ENCODE peak calls at places on chromosome 20, in seven cellular contexts. One of them, this sample, is unnamed.
A peak's percentile ranks its signal among the peaks of the same experiment; 100 is the strongest.

GRCh38 chr20:21781446-21782075 is 76.1 kb downstream of the PAX1 start:
- DNase-seq in NB4: no peak
- DNase-seq in uterus: no peak
- DNase-seq in testis: no peak
- DNase-seq in esophagus squamous epithelium: no peak
- DNase-seq in heart left ventricle: no peak
- DNase-seq in esophagus muscularis mucosa: no peak
- DNase-seq in this sample: no peak

GRCh38 chr20:24648481-24648880 is 179.1 kb downstream of the SYNDIG1 start:
- DNase-seq in NB4: no peak
- DNase-seq in uterus: no peak
- DNase-seq in testis: no peak
- DNase-seq in esophagus squamous epithelium: no peak
- DNase-seq in heart left ventricle: peak; percentile 37
- DNase-seq in esophagus muscularis mucosa: no peak
- DNase-seq in this sample: peak; percentile 57

GRCh38 chr20:41047975-41048305 is 19.3 kb downstream of the TOP1 start:
- DNase-seq in NB4: peak; percentile 51
- DNase-seq in uterus: no peak
- DNase-seq in testis: no peak
- DNase-seq in esophagus squamous epithelium: no peak
- DNase-seq in heart left ventricle: no peak
- DNase-seq in esophagus muscularis mucosa: no peak
- DNase-seq in this sample: no peak

GRCh38 chr20:13009682-13010406 is 1.1 kb downstream of the SPTLC3 start:
- DNase-seq in NB4: peak; percentile 84
- DNase-seq in uterus: peak; percentile 49
- DNase-seq in testis: peak; percentile 46
- DNase-seq in esophagus squamous epithelium: no peak
- DNase-seq in heart left ventricle: no peak
- DNase-seq in esophagus muscularis mucosa: no peak
- DNase-seq in this sample: peak; percentile 51

GRCh38 chr20:13325033-13325432 is 104.0 kb downstream of the ISM1 start:
- DNase-seq in NB4: peak; percentile 47
- DNase-seq in uterus: no peak
- DNase-seq in testis: peak; percentile 28
- DNase-seq in esophagus squamous epithelium: no peak
- DNase-seq in heart left ventricle: no peak
- DNase-seq in esophagus muscularis mucosa: no peak
- DNase-seq in this sample: no peak

GRCh38 chr20:20360464-20360863 is 7.4 kb upstream of the INSM1 start:
- DNase-seq in NB4: peak; percentile 70
- DNase-seq in uterus: no peak
- DNase-seq in testis: peak; percentile 55
- DNase-seq in esophagus squamous epithelium: no peak
- DNase-seq in heart left ventricle: no peak
- DNase-seq in esophagus muscularis mucosa: no peak
- DNase-seq in this sample: no peak

GRCh38 chr20:61426361-61426760 is 174.3 kb downstream of the CDH4 start:
- DNase-seq in NB4: no peak
- DNase-seq in uterus: no peak
- DNase-seq in testis: no peak
- DNase-seq in esophagus squamous epithelium: no peak
- DNase-seq in heart left ventricle: no peak
- DNase-seq in esophagus muscularis mucosa: no peak
- DNase-seq in this sample: no peak

GRCh38 chr20:58233881-58234528 is 5.6 kb upstream of the ANKRD60 start:
- DNase-seq in NB4: peak; percentile 45
- DNase-seq in uterus: no peak
- DNase-seq in testis: peak; percentile 56
- DNase-seq in esophagus squamous epithelium: no peak
- DNase-seq in heart left ventricle: no peak
- DNase-seq in esophagus muscularis mucosa: peak; percentile 64
- DNase-seq in this sample: no peak

GRCh38 chr20:22575087-22575721 is 9.2 kb downstream of the FOXA2 start:
- DNase-seq in NB4: peak; percentile 32
- DNase-seq in uterus: no peak
- DNase-seq in testis: no peak
- DNase-seq in esophagus squamous epithelium: no peak
- DNase-seq in heart left ventricle: no peak
- DNase-seq in esophagus muscularis mucosa: no peak
- DNase-seq in this sample: no peak

GRCh38 chr20:54251093-54251492 is 43.2 kb downstream of the PFDN4 start:
- DNase-seq in NB4: no peak
- DNase-seq in uterus: no peak
- DNase-seq in testis: no peak
- DNase-seq in esophagus squamous epithelium: no peak
- DNase-seq in heart left ventricle: no peak
- DNase-seq in esophagus muscularis mucosa: no peak
- DNase-seq in this sample: no peak

GRCh38 chr20:18566892-18567738 is at the start of gene SMIM26:
- DNase-seq in NB4: peak; percentile 94
- DNase-seq in uterus: peak; percentile 92
- DNase-seq in testis: peak; percentile 96
- DNase-seq in esophagus squamous epithelium: peak; percentile 63
- DNase-seq in heart left ventricle: peak; percentile 96
- DNase-seq in esophagus muscularis mucosa: peak; percentile 97
- DNase-seq in this sample: peak; percentile 98
- H3K4me3 ChIP-seq in NB4: peak within 1 kb of the TSS; percentile 92
- H3K4me3 ChIP-seq in uterus: peak within 1 kb of the TSS; percentile 86
- H3K4me3 ChIP-seq in testis: peak within 1 kb of the TSS; percentile 98
- H3K4me3 ChIP-seq in esophagus squamous epithelium: peak within 1 kb of the TSS; percentile 72
- H3K4me3 ChIP-seq in heart left ventricle: peak within 1 kb of the TSS; percentile 72
- H3K4me3 ChIP-seq in esophagus muscularis mucosa: peak within 1 kb of the TSS; percentile 72
- H3K4me3 ChIP-seq in this sample: peak within 1 kb of the TSS; percentile 46

DNA sequence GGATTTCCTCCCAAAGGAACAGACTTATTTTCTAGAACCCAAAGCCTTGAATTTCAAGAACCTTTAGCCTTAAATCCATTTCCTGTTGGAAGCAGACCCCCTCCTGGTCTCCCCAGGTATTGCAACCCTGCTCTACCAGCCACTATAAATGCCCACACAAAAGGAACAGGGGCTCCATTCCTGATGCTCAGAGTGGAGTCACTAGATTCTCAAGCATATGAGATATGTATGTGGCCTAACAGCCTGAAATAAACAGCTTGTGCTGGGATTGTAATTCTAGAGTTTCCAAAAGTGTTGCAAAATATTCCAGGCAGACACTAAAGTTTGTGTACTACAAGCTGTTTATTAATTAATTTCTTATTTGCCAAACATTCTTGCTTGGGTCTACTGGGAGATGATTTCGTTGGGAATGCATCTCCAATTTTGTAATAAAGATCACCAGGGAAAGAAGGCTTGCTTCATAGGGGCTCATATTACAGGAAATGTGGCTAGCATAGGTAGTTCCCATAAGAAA is 44.8 kb downstream of the RIPOR3 start:
- DNase-seq in NB4: no peak
- DNase-seq in uterus: no peak
- DNase-seq in testis: no peak
- DNase-seq in esophagus squamous epithelium: no peak
- DNase-seq in heart left ventricle: no peak
- DNase-seq in esophagus muscularis mucosa: no peak
- DNase-seq in this sample: no peak
- TF ChIP-seq POLR2A in NB4: no peak
- TF ChIP-seq POLR2A in uterus: no peak
- TF ChIP-seq POLR2A in testis: no peak
- TF ChIP-seq POLR2A in esophagus squamous epithelium: no peak
- TF ChIP-seq POLR2A in heart left ventricle: no peak
- TF ChIP-seq POLR2A in esophagus muscularis mucosa: no peak
- TF ChIP-seq POLR2A in this sample: no peak

GRCh38 chr20:33137195-33137594 is 30.8 kb upstream of the BPIFA2 start:
- DNase-seq in NB4: no peak
- DNase-seq in uterus: no peak
- DNase-seq in testis: no peak
- DNase-seq in esophagus squamous epithelium: no peak
- DNase-seq in heart left ventricle: no peak
- DNase-seq in esophagus muscularis mucosa: no peak
- DNase-seq in this sample: no peak

GRCh38 chr20:33130553-33130952 is 37.4 kb upstream of the BPIFA2 start:
- DNase-seq in NB4: no peak
- DNase-seq in uterus: no peak
- DNase-seq in testis: no peak
- DNase-seq in esophagus squamous epithelium: no peak
- DNase-seq in heart left ventricle: no peak
- DNase-seq in esophagus muscularis mucosa: no peak
- DNase-seq in this sample: no peak

GRCh38 chr20:33131949-33132822 is 35.8 kb upstream of the BPIFA2 start:
- DNase-seq in NB4: no peak
- DNase-seq in uterus: no peak
- DNase-seq in testis: no peak
- DNase-seq in esophagus squamous epithelium: no peak
- DNase-seq in heart left ventricle: no peak
- DNase-seq in esophagus muscularis mucosa: no peak
- DNase-seq in this sample: no peak

GRCh38 chr20:33133616-33133941 is 34.4 kb upstream of the BPIFA2 start:
- DNase-seq in NB4: no peak
- DNase-seq in uterus: no peak
- DNase-seq in testis: no peak
- DNase-seq in esophagus squamous epithelium: no peak
- DNase-seq in heart left ventricle: no peak
- DNase-seq in esophagus muscularis mucosa: no peak
- DNase-seq in this sample: no peak

GRCh38 chr20:33132858-33133615 is 34.9 kb upstream of the BPIFA2 start:
- DNase-seq in NB4: peak; percentile 35
- DNase-seq in uterus: no peak
- DNase-seq in testis: no peak
- DNase-seq in esophagus squamous epithelium: no peak
- DNase-seq in heart left ventricle: no peak
- DNase-seq in esophagus muscularis mucosa: no peak
- DNase-seq in this sample: no peak
- H3K4me3 ChIP-seq in NB4: no peak overlapping the region
- H3K4me3 ChIP-seq in uterus: no peak overlapping the region
- H3K4me3 ChIP-seq in testis: no peak overlapping the region
- H3K4me3 ChIP-seq in esophagus squamous epithelium: no peak overlapping the region
- H3K4me3 ChIP-seq in heart left ventricle: no peak overlapping the region
- H3K4me3 ChIP-seq in esophagus muscularis mucosa: no peak overlapping the region
- H3K4me3 ChIP-seq in this sample: no peak overlapping the region

GRCh38 chr20:50303573-50304500 is 113.2 kb downstream of the CEBPB start:
- DNase-seq in NB4: no peak
- DNase-seq in uterus: peak; percentile 88
- DNase-seq in testis: peak; percentile 81
- DNase-seq in esophagus squamous epithelium: no peak
- DNase-seq in heart left ventricle: peak; percentile 91
- DNase-seq in esophagus muscularis mucosa: peak; percentile 98
- DNase-seq in this sample: peak; percentile 96
- TF ChIP-seq POLR2A in NB4: no peak
- TF ChIP-seq POLR2A in uterus: no peak
- TF ChIP-seq POLR2A in testis: no peak
- TF ChIP-seq POLR2A in esophagus squamous epithelium: no peak
- TF ChIP-seq POLR2A in heart left ventricle: no peak
- TF ChIP-seq POLR2A in esophagus muscularis mucosa: no peak
- TF ChIP-seq POLR2A in this sample: no peak

DNA sequence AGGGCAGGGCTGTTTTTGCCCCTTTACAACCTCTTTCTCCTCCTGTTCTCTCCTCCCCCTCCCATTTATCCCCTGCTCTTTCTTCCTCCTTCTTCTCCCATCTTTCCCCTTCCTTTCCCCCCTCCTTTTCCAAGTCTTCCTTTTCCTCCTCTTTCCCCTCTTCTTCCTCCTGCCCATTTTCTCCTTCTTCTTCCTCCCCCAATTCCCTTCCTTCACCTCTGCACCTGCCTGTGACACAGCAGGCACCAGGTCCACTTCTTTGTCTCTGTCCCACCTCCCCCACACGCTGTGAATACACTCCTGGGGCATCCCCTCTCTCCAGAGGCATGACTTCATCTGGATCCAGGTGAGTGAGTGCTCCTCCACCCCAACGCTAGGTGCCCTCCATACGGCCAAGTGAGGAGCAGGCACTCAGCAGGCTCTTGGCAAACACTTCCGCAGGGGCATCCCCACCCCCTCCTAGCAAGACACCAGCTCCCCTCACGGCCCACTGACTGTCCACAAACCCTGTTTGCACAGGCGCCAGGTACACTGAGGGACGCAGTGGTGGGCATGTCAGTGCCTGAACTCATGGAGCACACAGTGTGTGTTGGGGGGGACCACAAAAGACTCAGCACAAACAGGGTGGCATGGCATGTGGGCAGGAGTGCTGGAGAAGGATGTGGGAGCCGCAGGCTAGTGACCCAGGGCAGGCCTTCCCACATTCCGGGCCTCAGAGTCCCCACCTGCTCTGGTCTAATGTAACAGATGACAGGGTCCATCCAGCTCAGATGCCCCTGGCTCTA is 10.7 kb upstream of the TLDC2 start:
- DNase-seq in NB4: no peak
- DNase-seq in uterus: no peak
- DNase-seq in testis: no peak
- DNase-seq in esophagus squamous epithelium: no peak
- DNase-seq in heart left ventricle: no peak
- DNase-seq in esophagus muscularis mucosa: no peak
- DNase-seq in this sample: no peak
- H3K4me3 ChIP-seq in NB4: no peak overlapping the region
- H3K4me3 ChIP-seq in uterus: no peak overlapping the region
- H3K4me3 ChIP-seq in testis: no peak overlapping the region
- H3K4me3 ChIP-seq in esophagus squamous epithelium: no peak overlapping the region
- H3K4me3 ChIP-seq in heart left ventricle: no peak overlapping the region
- H3K4me3 ChIP-seq in esophagus muscularis mucosa: no peak overlapping the region
- H3K4me3 ChIP-seq in this sample: no peak overlapping the region

DNA sequence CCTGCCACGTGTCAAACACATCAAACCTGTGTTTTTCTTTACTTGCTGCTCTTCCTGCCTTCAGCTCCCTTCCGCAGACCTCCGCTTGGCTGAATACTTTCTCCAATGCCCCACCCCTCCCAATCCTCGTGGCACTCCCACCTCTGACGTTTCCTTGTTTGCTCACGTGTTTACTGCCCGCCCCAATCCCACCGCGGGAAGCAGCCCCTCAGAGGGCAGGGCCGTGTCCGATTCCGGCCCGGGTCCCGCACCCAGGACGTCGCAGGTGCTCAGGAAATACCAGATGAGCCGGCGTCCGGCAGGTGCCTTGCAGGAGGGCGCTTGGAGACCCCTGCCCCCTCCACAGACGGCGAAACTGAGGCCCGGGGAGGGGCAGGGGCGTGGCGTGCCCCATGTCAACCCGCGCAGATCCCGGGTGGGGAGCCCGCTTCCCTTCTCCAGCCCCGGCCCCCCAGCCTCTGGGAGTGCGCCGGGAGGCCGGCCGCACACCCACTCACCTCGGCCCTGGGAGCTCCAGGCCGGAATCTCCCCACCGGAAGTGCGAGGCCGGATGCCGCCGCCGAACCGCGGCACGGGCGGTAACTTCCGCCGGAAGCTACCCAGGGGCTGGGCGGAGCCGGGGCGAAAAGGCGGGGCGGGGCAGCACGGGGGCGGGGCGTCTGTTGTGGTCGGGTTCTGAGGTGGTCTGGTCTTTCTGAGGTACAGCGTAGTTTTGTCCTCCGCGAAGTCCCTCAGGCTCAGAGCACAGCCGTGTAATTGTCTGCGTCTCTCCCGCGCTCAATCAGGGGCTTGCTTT is 42.3 kb downstream of the ELMO2 start:
- DNase-seq in NB4: peak; percentile 91
- DNase-seq in uterus: peak; percentile 84
- DNase-seq in testis: peak; percentile 91
- DNase-seq in esophagus squamous epithelium: peak; percentile 18
- DNase-seq in heart left ventricle: peak; percentile 90
- DNase-seq in esophagus muscularis mucosa: peak; percentile 95
- DNase-seq in this sample: peak; percentile 85
- TF ChIP-seq POLR2A in NB4: peak; percentile 88
- TF ChIP-seq POLR2A in uterus: peak; percentile 92
- TF ChIP-seq POLR2A in testis: no peak
- TF ChIP-seq POLR2A in esophagus squamous epithelium: peak; percentile 28
- TF ChIP-seq POLR2A in heart left ventricle: peak; percentile 40
- TF ChIP-seq POLR2A in esophagus muscularis mucosa: peak; percentile 87
- TF ChIP-seq POLR2A in this sample: no peak

This sample was measured in lower leg skin.